ENCODE peak calls at places on chromosomes 7 and 10, in six cellular contexts. V is activated T-helper 2 cell treated with anti-CD3 and anti-CD28 coated beads, Interferon-gamma antibody, Interleukin-2, Interleukin-4, amounts not matched to agents 10 μg/mL and 5 μg/mL and 100 μg/mL, durations not matched to agents 14 hours and 24 hours and 36 hours; U is psoas muscle; C is activated CD4-positive, alpha-beta T cell treated with anti-CD3 and anti-CD28 coated beads, Interleukin-2, amount 10 ng/mL, durations not matched to agents 7 days and 5 days; B is CD8-positive, alpha-beta memory T cell; G is amniotic epithelial cell. R is an unnamed sample.
A peak's percentile ranks its signal among the peaks of the same experiment; 100 is the strongest.

GRCh38 chr10:49572594-49573114 is 33.7 kb upstream of the ERCC6 start:
- DNase-seq in V (no peak), U (no peak), C (no peak), B (no peak), G (no peak), R (no peak)

GRCh38 chr10:96044686-96045085 is 1.3 kb downstream of the CCNJ start:
- DNase-seq in V (no peak), U (no peak), C (no peak), B (no peak), G (peak; percentile 75), R (no peak)

GRCh38 chr10:88693392-88694020 is 12.5 kb upstream of the LIPK start:
- DNase-seq in V (no peak), U (no peak), C (no peak), B (no peak), G (no peak), R (no peak)

GRCh38 chr7:25901658-25902057 is 250.3 kb upstream of the NFE2L3 start:
- DNase-seq in V (no peak), U (no peak), C (no peak), B (no peak), G (no peak), R (no peak)

GRCh38 chr10:60502621-60503020 is 112.9 kb upstream of the ANK3 start:
- DNase-seq in V (no peak), U (no peak), C (no peak), B (no peak), G (no peak), R (no peak)

GRCh38 chr7:69109131-69109740 is 489.0 kb upstream of the AUTS2 start:
- DNase-seq in V (no peak), U (no peak), C (no peak), B (no peak), G (no peak), R (no peak)

GRCh38 chr10:9198611-9199010 is 1144.1 kb downstream of the GATA3 start:
- DNase-seq in V (no peak), U (no peak), C (no peak), B (no peak), G (peak; percentile 72), R (no peak)

GRCh38 chr7:138603549-138604324 is 97.4 kb downstream of the SVOPL start:
- DNase-seq in V (no peak), U (no peak), C (no peak), B (no peak), G (peak; percentile 34), R (no peak)

GRCh38 chr7:27697861-27698430 is 35.3 kb upstream of the HIBADH start:
- DNase-seq in V (no peak), U (no peak), C (peak; percentile 5), B (no peak), G (peak; percentile 38), R (no peak)

GRCh38 chr7:128115821-128116723 is 84.8 kb upstream of the LRRC4 start:
- DNase-seq in V (no peak), U (no peak), C (no peak), B (no peak), G (no peak), R (no peak)

GRCh38 chr7:22860784-22861482 is 38.3 kb upstream of the TOMM7 start:
- DNase-seq in V (no peak), U (no peak), C (peak; percentile 16), B (no peak), G (peak; percentile 12), R (peak; percentile 3)

GRCh38 chr10:6133331-6134098 is 44.7 kb downstream of the RBM17 start:
- DNase-seq in V (no peak), U (no peak), C (no peak), B (no peak), G (no peak), R (no peak)

GRCh38 chr7:50264908-50265307 is 39.6 kb upstream of the IKZF1 start:
- DNase-seq in V (no peak), U (no peak), C (peak; percentile 52), B (peak; percentile 56), G (no peak), R (peak; percentile 28)

GRCh38 chr7:14738086-14738485 is 164.5 kb downstream of the DGKB start:
- DNase-seq in V (no peak), U (no peak), C (no peak), B (no peak), G (no peak), R (no peak)

GRCh38 chr10:51915031-51915542 is 215.7 kb upstream of the CSTF2T start:
- DNase-seq in V (no peak), U (no peak), C (no peak), B (no peak), G (no peak), R (no peak)

GRCh38 chr7:127946847-127947246 is 84.4 kb downstream of the LRRC4 start:
- DNase-seq in V (no peak), U (no peak), C (no peak), B (no peak), G (no peak), R (no peak)

GRCh38 chr10:78543749-78544446 is 510.2 kb downstream of the RPS24 start:
- DNase-seq in V (no peak), U (peak; percentile 87), C (no peak), B (no peak), G (peak; percentile 94), R (no peak)

GRCh38 chr10:34956756-34957155 is 133.4 kb downstream of the CUL2 start:
- DNase-seq in V (no peak), U (no peak), C (no peak), B (no peak), G (peak; percentile 31), R (no peak)

R was measured in immature natural killer cell.